ENCODE peak calls at places on chromosomes 2 and 18, in five cellular contexts. One of them, this sample, is unnamed.

GRCh38 chr2:23782126-23782525 is 144.8 kb downstream of the ATAD2B start:
- DNase-seq in HepG2: no peak
- DNase-seq in K562: no peak
- DNase-seq in H1: no peak
- DNase-seq in GM12878: no peak
- DNase-seq in this sample: no peak

GRCh38 chr2:74368499-74368898 is 11.6 kb downstream of the DCTN1 start:
- DNase-seq in GM12878: no peak
- DNase-seq in HepG2: no peak
- DNase-seq in H1: no peak
- DNase-seq in K562: no peak
- DNase-seq in this sample: no peak

GRCh38 chr18:62066121-62066818 is 120.6 kb downstream of the PIGN start:
- DNase-seq in K562: no peak
- DNase-seq in HepG2: peak; percentile 67
- DNase-seq in H1: no peak
- DNase-seq in GM12878: no peak
- DNase-seq in this sample: no peak

GRCh38 chr2:101843048-101843447 is 145.5 kb downstream of the MAP4K4 start:
- DNase-seq in HepG2: no peak
- DNase-seq in H1: no peak
- DNase-seq in K562: no peak
- DNase-seq in GM12878: no peak
- DNase-seq in this sample: no peak

GRCh38 chr2:175309799-175310198 is 128.3 kb upstream of the ATP5MC3 start:
- DNase-seq in H1: peak; percentile 23
- DNase-seq in K562: peak; percentile 38
- DNase-seq in GM12878: no peak
- DNase-seq in HepG2: peak; percentile 27
- DNase-seq in this sample: peak; percentile 16

GRCh38 chr2:55159037-55159651 is 72.9 kb downstream of the CLHC1 start:
- DNase-seq in GM12878: no peak
- DNase-seq in K562: peak; percentile 32
- DNase-seq in H1: no peak
- DNase-seq in HepG2: no peak
- DNase-seq in this sample: no peak

GRCh38 chr2:127479219-127479825 is 47.0 kb downstream of the IWS1 start:
- DNase-seq in GM12878: peak; percentile 11
- DNase-seq in H1: no peak
- DNase-seq in K562: peak; percentile 29
- DNase-seq in HepG2: peak; percentile 73
- DNase-seq in this sample: peak; percentile 34

GRCh38 chr2:30296496-30296895 is 65.2 kb downstream of the LBH start:
- DNase-seq in K562: no peak
- DNase-seq in HepG2: no peak
- DNase-seq in H1: no peak
- DNase-seq in GM12878: no peak
- DNase-seq in this sample: no peak

GRCh38 chr2:195694553-195694952 is 37.5 kb downstream of the SLC39A10 start:
- DNase-seq in H1: no peak
- DNase-seq in K562: no peak
- DNase-seq in HepG2: no peak
- DNase-seq in GM12878: no peak
- DNase-seq in this sample: no peak

GRCh38 chr2:127425540-127426490 is 7.6 kb downstream of the PROC start:
- DNase-seq in K562: no peak
- DNase-seq in GM12878: no peak
- DNase-seq in HepG2: no peak
- DNase-seq in H1: no peak
- DNase-seq in this sample: no peak

GRCh38 chr18:23115683-23116096 is 19.6 kb upstream of the CABLES1 start:
- DNase-seq in GM12878: no peak
- DNase-seq in HepG2: peak; percentile 74
- DNase-seq in H1: no peak
- DNase-seq in K562: no peak
- DNase-seq in this sample: peak; percentile 54

GRCh38 chr2:152730591-152731333 is 12.3 kb downstream of the ARL6IP6 start:
- DNase-seq in GM12878: no peak
- DNase-seq in H1: no peak
- DNase-seq in K562: no peak
- DNase-seq in HepG2: no peak
- DNase-seq in this sample: no peak

GRCh38 chr18:58398648-58399398 is 230.1 kb downstream of the ALPK2 start:
- DNase-seq in H1: no peak
- DNase-seq in K562: no peak
- DNase-seq in HepG2: peak; percentile 80
- DNase-seq in GM12878: no peak
- DNase-seq in this sample: no peak

GRCh38 chr2:235613671-235614070 is 119.8 kb downstream of the AGAP1 start:
- DNase-seq in H1: no peak
- DNase-seq in GM12878: no peak
- DNase-seq in K562: no peak
- DNase-seq in HepG2: no peak
- DNase-seq in this sample: no peak

GRCh38 chr2:112342067-112342466 is 66.7 kb downstream of the ZC3H6 start:
- DNase-seq in K562: no peak
- DNase-seq in GM12878: no peak
- DNase-seq in H1: no peak
- DNase-seq in HepG2: no peak
- DNase-seq in this sample: no peak

GRCh38 chr2:238695538-238695937 is 152.3 kb upstream of the TWIST2 start:
- DNase-seq in H1: no peak
- DNase-seq in GM12878: no peak
- DNase-seq in HepG2: no peak
- DNase-seq in K562: no peak
- DNase-seq in this sample: no peak

GRCh38 chr18:9711361-9712129 is 3.4 kb downstream of the RAB31 start:
- DNase-seq in K562: no peak
- DNase-seq in H1: no peak
- DNase-seq in GM12878: peak; percentile 66
- DNase-seq in HepG2: no peak
- DNase-seq in this sample: no peak

GRCh38 chr2:88054300-88055048 is 1.1 kb downstream of the KRCC1 start:
- DNase-seq in K562: no peak
- DNase-seq in H1: no peak
- DNase-seq in GM12878: no peak
- DNase-seq in HepG2: no peak
- DNase-seq in this sample: no peak

GRCh38 chr2:43092520-43093179 is 133.8 kb downstream of the ZFP36L2 start:
- DNase-seq in GM12878: no peak
- DNase-seq in K562: no peak
- DNase-seq in HepG2: peak; percentile 91
- DNase-seq in H1: no peak
- DNase-seq in this sample: no peak

DNA sequence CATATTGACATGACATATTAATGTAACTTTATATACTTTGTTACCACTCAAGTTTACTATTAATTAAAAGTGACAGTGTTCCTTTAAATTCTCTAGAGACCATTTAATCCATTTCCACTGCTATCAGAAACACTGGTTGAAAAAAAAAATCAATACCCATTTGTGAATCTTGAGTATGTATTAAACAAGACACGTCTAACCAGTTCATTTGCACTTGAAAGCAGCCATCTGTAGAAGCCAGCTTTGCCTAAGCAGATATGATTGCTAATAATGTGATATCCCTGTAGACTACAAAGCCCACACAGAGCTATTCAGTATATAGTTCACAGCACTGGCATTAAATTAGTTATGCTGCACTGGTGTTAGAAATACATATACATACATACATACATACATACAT is 111.8 kb upstream of the SP3 start:
- DNase-seq in H1: no peak
- DNase-seq in HepG2: no peak
- DNase-seq in GM12878: no peak
- DNase-seq in K562: no peak
- DNase-seq in this sample: no peak
- H3K4me1 ChIP-seq in H1: no peaks in the 10 kb centered on the region
- H3K4me1 ChIP-seq in HepG2: no peaks in the 10 kb centered on the region
- H3K4me1 ChIP-seq in GM12878: no peaks in the 10 kb centered on the region
- H3K4me1 ChIP-seq in K562: peaks cover 5% of the 10 kb centered on the region
- H3K4me1 ChIP-seq in this sample: no peaks in the 10 kb centered on the region

GRCh38 chr2:221372156-221372870 is 199.8 kb downstream of the EPHA4 start:
- DNase-seq in H1: peak; percentile 9
- DNase-seq in K562: no peak
- DNase-seq in HepG2: no peak
- DNase-seq in GM12878: no peak
- DNase-seq in this sample: peak; percentile 22
- TF ChIP-seq ATF3 in H1: peak; percentile 61
- TF ChIP-seq ATF3 in K562: no peak
- TF ChIP-seq ATF3 in HepG2: no peak
- TF ChIP-seq ATF3 in GM12878: no peak
- TF ChIP-seq ATF3 in this sample: no peak

GRCh38 chr2:134139615-134140014 is 114.3 kb upstream of the MGAT5 start:
- DNase-seq in K562: no peak
- DNase-seq in HepG2: no peak
- DNase-seq in GM12878: no peak
- DNase-seq in H1: no peak
- DNase-seq in this sample: no peak
- H3K4me1 ChIP-seq in K562: peaks cover 7% of the 10 kb centered on the region
- H3K4me1 ChIP-seq in HepG2: peaks cover 2% of the 10 kb centered on the region
- H3K4me1 ChIP-seq in GM12878: peaks cover 20% of the 10 kb centered on the region
- H3K4me1 ChIP-seq in H1: peaks cover 4% of the 10 kb centered on the region
- H3K4me1 ChIP-seq in this sample: peaks cover 67% of the 10 kb centered on the region

DNA sequence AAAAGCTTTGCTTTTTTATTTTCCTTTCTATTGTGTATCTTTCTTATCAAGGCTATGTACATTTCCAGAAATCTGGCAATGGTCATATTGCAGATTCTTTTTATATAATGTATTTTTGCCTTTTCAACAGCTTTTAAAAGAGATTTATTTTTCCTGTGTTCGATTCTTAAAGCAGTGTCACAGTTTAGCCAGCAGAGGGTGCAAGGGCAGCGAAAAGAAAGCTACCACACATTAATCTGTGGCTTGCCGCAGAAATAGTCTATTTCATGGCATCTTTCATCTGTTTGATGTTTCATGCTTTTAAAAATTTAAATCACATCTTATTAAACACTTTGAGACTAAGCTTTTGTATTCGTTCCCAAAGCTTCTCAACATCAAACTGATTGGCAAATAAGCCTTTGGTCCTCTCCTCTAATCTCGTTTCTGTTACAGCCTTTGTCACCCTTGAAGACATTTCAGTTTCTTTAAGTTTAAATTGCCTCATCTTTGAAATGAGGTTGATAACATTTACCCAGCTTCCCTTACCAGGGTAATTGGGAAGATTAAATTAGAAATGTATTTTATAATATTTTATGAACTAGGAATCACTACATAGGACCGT is 73.3 kb downstream of the PIK3C3 start:
- DNase-seq in K562: peak; percentile 29
- DNase-seq in HepG2: peak; percentile 12
- DNase-seq in GM12878: no peak
- DNase-seq in H1: no peak
- DNase-seq in this sample: no peak
- TF ChIP-seq ATF3 in K562: no peak
- TF ChIP-seq ATF3 in HepG2: no peak
- TF ChIP-seq ATF3 in GM12878: no peak
- TF ChIP-seq ATF3 in H1: no peak
- TF ChIP-seq ATF3 in this sample: no peak

GRCh38 chr2:46537046-46537445 is 57.7 kb downstream of the TMEM247 start:
- DNase-seq in HepG2: no peak
- DNase-seq in K562: no peak
- DNase-seq in H1: no peak
- DNase-seq in GM12878: no peak
- DNase-seq in this sample: no peak
- H3K4me1 ChIP-seq in HepG2: peaks cover 46% of the 10 kb centered on the region
- H3K4me1 ChIP-seq in K562: peaks cover 21% of the 10 kb centered on the region
- H3K4me1 ChIP-seq in H1: peaks cover 5% of the 10 kb centered on the region
- H3K4me1 ChIP-seq in GM12878: peaks cover 44% of the 10 kb centered on the region
- H3K4me1 ChIP-seq in this sample: peaks cover 18% of the 10 kb centered on the region

GRCh38 chr2:558879-559278 is 118.3 kb downstream of the TMEM18 start:
- DNase-seq in K562: no peak
- DNase-seq in GM12878: no peak
- DNase-seq in HepG2: no peak
- DNase-seq in H1: no peak
- DNase-seq in this sample: no peak

GRCh38 chr2:556494-556893 is 120.7 kb downstream of the TMEM18 start:
- DNase-seq in GM12878: no peak
- DNase-seq in H1: no peak
- DNase-seq in K562: no peak
- DNase-seq in HepG2: no peak
- DNase-seq in this sample: no peak

GRCh38 chr2:558302-558642 is 118.9 kb downstream of the TMEM18 start:
- DNase-seq in K562: no peak
- DNase-seq in GM12878: no peak
- DNase-seq in HepG2: no peak
- DNase-seq in H1: no peak
- DNase-seq in this sample: no peak

GRCh38 chr2:555164-555922 is 121.9 kb downstream of the TMEM18 start:
- DNase-seq in HepG2: no peak
- DNase-seq in H1: no peak
- DNase-seq in GM12878: no peak
- DNase-seq in K562: no peak
- DNase-seq in this sample: no peak

GRCh38 chr2:557635-558301 is 119.4 kb downstream of the TMEM18 start:
- DNase-seq in H1: no peak
- DNase-seq in HepG2: no peak
- DNase-seq in GM12878: no peak
- DNase-seq in K562: peak; percentile 37
- DNase-seq in this sample: no peak
- TF ChIP-seq ATF3 in H1: no peak
- TF ChIP-seq ATF3 in HepG2: no peak
- TF ChIP-seq ATF3 in GM12878: no peak
- TF ChIP-seq ATF3 in K562: no peak
- TF ChIP-seq ATF3 in this sample: no peak